ENCODE peak calls at places on chromosomes 11 and 22, in eight cellular contexts. S is kidney, H is NCI-H774, P is coronary artery, R is PC-9, I is mesenchymal stem cell, V is H9, N is ELF-1. Z is an unnamed sample.

GRCh38 chr11:128862913-128863660 is 4.0 kb downstream of the KCNJ1 start:
- DNase-seq in H (no peak), I (peak; percentile 50), R (no peak), P (no peak), S (no peak), V (no peak), N (no peak), Z (no peak)

GRCh38 chr11:34680206-34680605 is 59.3 kb downstream of the EHF start:
- DNase-seq in R (no peak), N (no peak), S (no peak), I (no peak), V (no peak), P (no peak), H (no peak), Z (no peak)

GRCh38 chr11:130390071-130390758 is 38.2 kb downstream of the ADAMTS8 start:
- DNase-seq in V (no peak), S (no peak), H (peak; percentile 72), I (peak; percentile 90), P (no peak), N (peak; percentile 21), R (no peak), Z (no peak)

GRCh38 chr11:119426142-119426541 is 3.2 kb upstream of the THY1 start:
- DNase-seq in H (no peak), I (no peak), R (no peak), V (no peak), S (no peak), N (no peak), P (no peak), Z (no peak)

GRCh38 chr11:115860246-115860645 is 356.0 kb upstream of the CADM1 start:
- DNase-seq in H (no peak), R (no peak), S (no peak), N (no peak), P (no peak), I (no peak), V (no peak), Z (no peak)

GRCh38 chr11:110098645-110099044 is 5.5 kb downstream of the ZC3H12C start:
- DNase-seq in I (peak; percentile 22), R (no peak), N (no peak), P (no peak), V (no peak), H (no peak), S (no peak), Z (no peak)

GRCh38 chr11:65415499-65416340 is 6.9 kb upstream of the NEAT1 start:
- DNase-seq in R (no peak), H (no peak), P (peak; percentile 73), I (peak; percentile 35), N (no peak), V (peak; percentile 34), S (peak; percentile 75), Z (peak; percentile 79)

GRCh38 chr11:36375348-36376314 is 79.5 kb downstream of the PRR5L start:
- DNase-seq in H (no peak), V (peak; percentile 47), I (no peak), N (no peak), P (no peak), R (no peak), S (no peak), Z (no peak)

GRCh38 chr11:124807201-124807600 is 7.0 kb upstream of the MSANTD2 start:
- DNase-seq in S (no peak), N (no peak), I (no peak), R (no peak), H (no peak), P (no peak), V (no peak), Z (no peak)

GRCh38 chr11:8097062-8097814 is 16.2 kb downstream of the TUB start:
- DNase-seq in S (no peak), R (no peak), P (peak; percentile 50), H (no peak), V (no peak), I (no peak), N (no peak), Z (peak; percentile 40)

GRCh38 chr11:2428322-2428795 is 16.0 kb downstream of the TRPM5 start:
- DNase-seq in P (no peak), N (peak; percentile 78), I (peak; percentile 39), V (peak; percentile 74), R (peak; percentile 54), H (peak; percentile 50), S (peak; percentile 87), Z (peak; percentile 95)

GRCh38 chr11:18014876-18015275 is 2.0 kb upstream of the SERGEF start:
- DNase-seq in V (no peak), P (no peak), I (no peak), N (no peak), H (no peak), R (no peak), S (no peak), Z (no peak)

GRCh38 chr22:44085743-44086741 is 61.9 kb downstream of the PARVB start:
- DNase-seq in N (peak; percentile 36), P (no peak), H (peak; percentile 50), V (peak; percentile 43), R (peak; percentile 35), S (no peak), I (peak; percentile 39), Z (no peak)

GRCh38 chr11:32172771-32173170 is 81.9 kb downstream of the RCN1 start:
- DNase-seq in S (no peak), I (no peak), R (no peak), N (peak; percentile 56), V (no peak), P (peak; percentile 62), H (no peak), Z (no peak)

GRCh38 chr11:1841511-1842148 is 2.8 kb downstream of the TNNI2 start:
- DNase-seq in V (no peak), R (no peak), S (peak; percentile 64), I (no peak), H (no peak), N (no peak), P (no peak), Z (peak; percentile 78)

GRCh38 chr11:119223856-119224255 is 17.7 kb downstream of the CBL start:
- DNase-seq in R (no peak), P (no peak), H (no peak), N (no peak), S (no peak), V (no peak), I (peak; percentile 59), Z (no peak)

Z was measured in spleen.